ENCODE peak calls at places on chromosomes 2 and 18, in nine cellular contexts. J is EL; O is substantia nigra; A is naive thymus-derived CD8-positive, alpha-beta T cell; S is H9; H is lower leg skin; W is CD8-positive, alpha-beta T cell; T is NAMALWA; B is fibroblast of pulmonary artery. X is an unnamed sample.
A peak's percentile ranks its signal among the peaks of the same experiment; 100 is the strongest.

GRCh38 chr2:240396623-240397541 is 38.6 kb upstream of the GPC1 start:
- DNase-seq in A (no peak), W (no peak), O (no peak), T (no peak), B (no peak), H (no peak), J (no peak), S (peak; percentile 11), X (no peak)

GRCh38 chr2:217761645-217762277 is 241.0 kb downstream of the TNS1 start:
- DNase-seq in H (no peak), A (no peak), J (no peak), T (no peak), W (no peak), S (no peak), B (no peak), O (no peak), X (no peak)

GRCh38 chr2:46876741-46877384 is 38.7 kb downstream of the MCFD2 start:
- DNase-seq in S (no peak), T (peak; percentile 59), A (no peak), H (no peak), B (peak; percentile 86), O (no peak), W (no peak), J (peak; percentile 76), X (peak; percentile 82)

GRCh38 chr2:45652090-45653050 is 895 bp downstream of the PRKCE start:
- DNase-seq in T (peak; percentile 67), O (peak; percentile 16), J (peak; percentile 61), W (peak; percentile 27), A (no peak), B (peak; percentile 70), S (peak; percentile 44), H (peak; percentile 48), X (peak; percentile 77)

GRCh38 chr18:13221821-13222220 is 3.3 kb downstream of the LDLRAD4 start:
- DNase-seq in A (no peak), O (no peak), H (peak; percentile 31), B (no peak), J (no peak), S (no peak), W (no peak), T (no peak), X (peak; percentile 55)

GRCh38 chr2:149204686-149205085 is 125.7 kb upstream of the LYPD6 start:
- DNase-seq in W (no peak), S (no peak), J (no peak), O (no peak), B (no peak), T (no peak), H (no peak), A (no peak), X (no peak)

GRCh38 chr2:171598713-171599319 is 76.5 kb downstream of the CYBRD1 start:
- DNase-seq in A (peak; percentile 76), S (peak; percentile 39), B (peak; percentile 81), H (no peak), T (peak; percentile 81), W (peak; percentile 54), J (peak; percentile 75), O (peak; percentile 41), X (peak; percentile 72)

GRCh38 chr2:215210082-215210481 is 71.7 kb upstream of the ABCA12 start:
- DNase-seq in H (no peak), W (no peak), S (no peak), J (no peak), T (no peak), B (no peak), A (no peak), O (no peak), X (no peak)

GRCh38 chr2:46181789-46182530 is 115.2 kb upstream of the EPAS1 start:
- DNase-seq in O (no peak), T (no peak), W (no peak), H (no peak), B (no peak), J (no peak), A (no peak), S (no peak), X (no peak)

GRCh38 chr2:75491129-75491753 is 69.5 kb downstream of the EVA1A start:
- DNase-seq in S (no peak), A (no peak), W (no peak), T (no peak), J (no peak), B (peak; percentile 37), O (no peak), H (no peak), X (peak; percentile 78)

GRCh38 chr2:26615336-26616031 is 25.7 kb downstream of the CIB4 start:
- DNase-seq in T (peak; percentile 39), J (peak; percentile 12), H (no peak), A (no peak), S (peak; percentile 76), O (no peak), B (no peak), W (no peak), X (no peak)

GRCh38 chr2:36408198-36408703 is 52.7 kb downstream of the CRIM1 start:
- DNase-seq in J (peak; percentile 55), B (peak; percentile 73), S (peak; percentile 61), O (no peak), A (no peak), H (no peak), W (no peak), T (no peak), X (no peak)

GRCh38 chr2:88159955-88160415 is 10.2 kb upstream of the THNSL2 start:
- DNase-seq in T (peak; percentile 77), A (peak; percentile 73), O (peak; percentile 47), B (peak; percentile 79), J (peak; percentile 58), W (no peak), S (peak; percentile 58), H (peak; percentile 64), X (peak; percentile 77)

GRCh38 chr2:177692828-177693269 is 300.3 kb downstream of the AGPS start:
- DNase-seq in O (no peak), J (peak; percentile 10), B (no peak), S (no peak), W (no peak), A (no peak), T (no peak), H (no peak), X (peak; percentile 3)

GRCh38 chr18:9971313-9971920 is 57.6 kb downstream of the VAPA start:
- DNase-seq in S (peak; percentile 65), H (peak; percentile 89), A (peak; percentile 82), J (peak; percentile 74), T (peak; percentile 88), O (peak; percentile 72), W (peak; percentile 57), B (peak; percentile 90), X (peak; percentile 76)

GRCh38 chr2:174012347-174013309 is 47.5 kb upstream of the SP3 start:
- DNase-seq in B (peak; percentile 71), S (peak; percentile 83), T (no peak), J (peak; percentile 69), H (peak; percentile 82), O (peak; percentile 55), A (no peak), W (peak; percentile 32), X (peak; percentile 55)

GRCh38 chr18:4524096-4524495 is 69.0 kb upstream of the DLGAP1 start:
- DNase-seq in H (no peak), S (no peak), O (no peak), A (no peak), W (no peak), T (no peak), B (no peak), J (no peak), X (no peak)

GRCh38 chr2:174694920-174695319 is 69.4 kb downstream of the CHRNA1 start:
- DNase-seq in O (no peak), H (no peak), B (no peak), W (no peak), T (no peak), S (no peak), A (no peak), J (no peak), X (no peak)

GRCh38 chr2:98547092-98547798 is 61.1 kb downstream of the COA5 start:
- DNase-seq in A (no peak), J (no peak), S (no peak), O (no peak), T (no peak), W (no peak), B (no peak), H (no peak), X (no peak)

GRCh38 chr2:55239656-55240222 is 7.3 kb downstream of the RPS27A start:
- DNase-seq in B (no peak), S (no peak), T (no peak), W (no peak), H (no peak), J (no peak), O (no peak), A (no peak), X (no peak)

GRCh38 chr2:198309673-198310280 is 505.4 kb downstream of the PLCL1 start:
- DNase-seq in T (peak; percentile 77), O (peak; percentile 14), J (peak; percentile 58), A (peak; percentile 65), W (peak; percentile 48), H (peak; percentile 21), S (peak; percentile 50), B (peak; percentile 70), X (peak; percentile 54)

GRCh38 chr2:82494744-82495143 is 1964.3 kb downstream of the SUCLG1 start:
- DNase-seq in B (no peak), S (no peak), O (no peak), W (no peak), T (no peak), H (no peak), J (no peak), A (no peak), X (no peak)

GRCh38 chr2:71070294-71071025 is 2.0 kb downstream of the NAGK start:
- DNase-seq in H (peak; percentile 41), A (no peak), O (peak; percentile 27), T (no peak), J (peak; percentile 47), S (peak; percentile 57), B (peak; percentile 55), W (no peak), X (peak; percentile 57)

GRCh38 chr2:224885836-224886547 is 156.3 kb downstream of the DOCK10 start:
- DNase-seq in S (no peak), B (peak; percentile 68), O (no peak), H (no peak), T (no peak), W (no peak), A (no peak), J (peak; percentile 82), X (peak; percentile 86)

GRCh38 chr2:232232915-232233314 is 145.6 kb upstream of the ALPP start:
- DNase-seq in O (no peak), T (no peak), J (no peak), B (no peak), A (no peak), S (no peak), H (no peak), W (no peak), X (no peak)

GRCh38 chr18:59902180-59902992 is 2.6 kb downstream of the PMAIP1 start:
- DNase-seq in B (peak; percentile 62), T (peak; percentile 47), H (no peak), S (no peak), J (peak; percentile 84), W (peak; percentile 32), O (no peak), A (no peak), X (peak; percentile 46)

GRCh38 chr2:47631840-47632398 is 151.0 kb upstream of the MSH6 start:
- DNase-seq in J (peak; percentile 81), T (no peak), W (no peak), B (peak; percentile 45), O (no peak), S (no peak), H (peak; percentile 23), A (no peak), X (peak; percentile 78)

GRCh38 chr2:72963423-72964145 is 46.3 kb downstream of the EMX1 start:
- DNase-seq in A (no peak), H (no peak), W (no peak), B (peak; percentile 25), J (no peak), T (no peak), O (no peak), S (peak; percentile 91), X (no peak)

GRCh38 chr2:206936456-206937222 is 2.7 kb upstream of the CPO start:
- DNase-seq in H (no peak), S (no peak), A (no peak), W (no peak), O (no peak), T (no peak), B (peak; percentile 5), J (no peak), X (peak; percentile 16)

GRCh38 chr2:71804251-71804650 is 343.4 kb downstream of the CYP26B1 start:
- DNase-seq in A (no peak), S (no peak), H (no peak), B (no peak), W (no peak), J (peak; percentile 35), T (no peak), O (no peak), X (peak; percentile 79)

GRCh38 chr2:66346241-66346664 is 88.7 kb upstream of the MEIS1 start:
- DNase-seq in H (no peak), B (no peak), J (no peak), O (no peak), W (no peak), A (no peak), S (no peak), T (no peak), X (no peak)

X was measured in AG10803.